ENCODE peak calls at places on chromosomes 3 and 15, in four cellular contexts. Y, J, Q and W are unnamed samples.

GRCh38 chr3:51942603-51943450 is 664 bp downstream of the PARP3 start:
- DNase-seq in Q (peak; percentile 61), Y (peak; percentile 81), J (peak; percentile 51), W (peak; percentile 83)

GRCh38 chr15:41207687-41208448 is 22.7 kb downstream of the EXD1 start:
- DNase-seq in Y (no peak), J (no peak), Q (no peak), W (no peak)

GRCh38 chr3:105834768-105835167 is 34.0 kb downstream of the CBLB start:
- DNase-seq in Q (no peak), Y (no peak), J (no peak), W (no peak)

GRCh38 chr3:42256135-42256819 is 9.7 kb downstream of the CCK start:
- DNase-seq in J (no peak), Y (no peak), Q (no peak), W (no peak)

GRCh38 chr3:15952543-15953175 is 154.9 kb upstream of the ANKRD28 start:
- DNase-seq in Y (no peak), Q (no peak), J (no peak), W (no peak)

GRCh38 chr3:112090899-112091586 is 4.9 kb downstream of the C3orf52 start:
- DNase-seq in J (peak; percentile 66), Q (peak; percentile 55), Y (no peak), W (no peak)

GRCh38 chr3:37243811-37244748 is 69.7 kb upstream of the LRRFIP2 start:
- DNase-seq in Y (peak; percentile 89), Q (peak; percentile 86), J (peak; percentile 87), W (peak; percentile 93)

GRCh38 chr3:154129625-154130024 is 8.4 kb downstream of the ARHGEF26 start:
- DNase-seq in J (no peak), Q (no peak), Y (no peak), W (no peak)

GRCh38 chr3:149316427-149316826 is 17.0 kb downstream of the TM4SF18 start:
- DNase-seq in J (no peak), Y (no peak), Q (no peak), W (no peak)

GRCh38 chr3:10666621-10667020 is 149.4 kb upstream of the SLC6A11 start:
- DNase-seq in J (no peak), Y (peak; percentile 79), Q (peak; percentile 21), W (no peak)

GRCh38 chr15:78524230-78524629 is 16.0 kb upstream of the PSMA4 start:
- DNase-seq in Y (no peak), J (no peak), Q (no peak), W (no peak)

GRCh38 chr3:6601374-6601773 is 259.5 kb upstream of the GRM7 start:
- DNase-seq in Y (no peak), Q (no peak), J (no peak), W (no peak)

GRCh38 chr15:68815598-68815997 is 5.1 kb downstream of the ANP32A start:
- DNase-seq in J (no peak), Y (no peak), Q (peak; percentile 13), W (no peak)

GRCh38 chr3:156161172-156161571 is 40.8 kb downstream of the KCNAB1 start:
- DNase-seq in Q (no peak), Y (no peak), J (no peak), W (no peak)

GRCh38 chr3:115602194-115602593 is 21.1 kb upstream of the GAP43 start:
- DNase-seq in Y (no peak), Q (no peak), J (no peak), W (no peak)

GRCh38 chr15:37204698-37205097 is 104.3 kb upstream of the MEIS2 start:
- DNase-seq in Q (no peak), Y (no peak), J (no peak), W (no peak)

GRCh38 chr3:68909719-68910118 is 22.6 kb downstream of the TAFA4 start:
- DNase-seq in Q (no peak), J (no peak), Y (no peak), W (no peak)

GRCh38 chr3:170801597-170801996 is 68.4 kb downstream of the RPL22L1 start:
- DNase-seq in Q (no peak), J (no peak), Y (no peak), W (no peak)

GRCh38 chr3:42014443-42014945 is 52.6 kb upstream of the ULK4 start:
- DNase-seq in Q (no peak), J (peak; percentile 18), Y (no peak), W (no peak)

GRCh38 chr3:139530717-139531116 is 8.8 kb downstream of the RBP1 start:
- DNase-seq in Y (no peak), J (no peak), Q (no peak), W (no peak)

GRCh38 chr15:33064878-33065277 is 129.6 kb downstream of the FMN1 start:
- DNase-seq in J (no peak), Y (no peak), Q (no peak), W (no peak)

GRCh38 chr15:40306908-40307307 is 827 bp downstream of the PLCB2 start:
- DNase-seq in Q (no peak), Y (no peak), J (no peak), W (peak; percentile 71)

GRCh38 chr3:54176106-54176505 is 53.8 kb downstream of the CACNA2D3 start:
- DNase-seq in Q (no peak), J (no peak), Y (no peak), W (no peak)

GRCh38 chr3:144242797-144243196 is 271.2 kb downstream of the DIPK2A start:
- DNase-seq in Y (no peak), Q (no peak), J (no peak), W (no peak)

GRCh38 chr3:156341831-156342416 is 213.0 kb downstream of the SSR3 start:
- DNase-seq in Q (no peak), Y (no peak), J (no peak), W (no peak)

GRCh38 chr3:37713820-37714204 is 147.9 kb upstream of the CTDSPL start:
- DNase-seq in Q (no peak), Y (no peak), J (no peak), W (no peak)

GRCh38 chr3:151871639-151872468 is 1.6 kb upstream of the SUCNR1 start:
- DNase-seq in Q (no peak), Y (peak; percentile 31), J (peak; percentile 52), W (no peak)

GRCh38 chr3:137760341-137761098 is 3.6 kb upstream of the SOX14 start:
- DNase-seq in J (no peak), Q (no peak), Y (no peak), W (peak; percentile 63)

GRCh38 chr15:85615930-85616329 is 178.8 kb downstream of the KLHL25 start:
- DNase-seq in Q (peak; percentile 40), Y (no peak), J (peak; percentile 25), W (no peak)

GRCh38 chr3:176953106-176954080 is 243.9 kb downstream of the TBL1XR1 start:
- DNase-seq in Q (peak; percentile 82), J (peak; percentile 43), Y (peak; percentile 87), W (no peak)

GRCh38 chr3:151864423-151865101 is 8.9 kb upstream of the SUCNR1 start:
- DNase-seq in J (no peak), Y (no peak), Q (no peak), W (no peak)

GRCh38 chr15:64530472-64530871 is 70.1 kb downstream of the ZNF609 start:
- DNase-seq in J (no peak), Y (no peak), Q (no peak), W (no peak)

GRCh38 chr3:140358696-140359095 is 319.2 kb upstream of the TRIM42 start:
- DNase-seq in Y (no peak), J (no peak), Q (no peak), W (no peak)

GRCh38 chr3:127422663-127423375 is 135.0 kb upstream of the PRR20G start:
- DNase-seq in Q (peak; percentile 10), J (no peak), Y (no peak), W (no peak)

GRCh38 chr3:76024640-76025039 is 239.3 kb upstream of the ZNF717 start:
- DNase-seq in Q (no peak), J (no peak), Y (no peak), W (no peak)

GRCh38 chr3:148615385-148615784 is 82.3 kb upstream of the AGTR1 start:
- DNase-seq in J (no peak), Q (no peak), Y (no peak), W (no peak)

DNA sequence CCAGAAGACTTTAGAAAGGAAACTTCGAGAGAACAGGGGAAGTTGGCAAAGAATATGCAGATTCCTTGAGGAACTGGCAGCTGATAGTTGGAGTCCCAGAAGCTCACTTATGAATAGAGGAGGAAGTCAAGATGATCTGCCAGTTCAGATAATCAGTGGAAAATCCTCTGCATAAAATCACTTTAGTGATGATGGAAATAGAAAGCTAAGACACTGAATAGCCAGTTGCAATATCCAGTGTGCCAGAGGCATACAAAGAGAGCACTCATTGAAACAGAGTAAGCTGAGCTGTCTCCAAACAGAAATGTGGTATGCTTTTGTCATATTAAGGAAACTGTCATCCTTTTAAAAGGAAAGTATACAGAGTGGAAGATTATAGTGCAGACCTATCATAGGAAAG is 1207.6 kb downstream of the OTOL1 start:
- DNase-seq in Q (no peak), Y (no peak), J (no peak), W (no peak)
- H3K4me3 ChIP-seq in Q (no peak overlapping the region), Y (no peak overlapping the region), J (no peak overlapping the region), W (no peak overlapping the region)

DNA sequence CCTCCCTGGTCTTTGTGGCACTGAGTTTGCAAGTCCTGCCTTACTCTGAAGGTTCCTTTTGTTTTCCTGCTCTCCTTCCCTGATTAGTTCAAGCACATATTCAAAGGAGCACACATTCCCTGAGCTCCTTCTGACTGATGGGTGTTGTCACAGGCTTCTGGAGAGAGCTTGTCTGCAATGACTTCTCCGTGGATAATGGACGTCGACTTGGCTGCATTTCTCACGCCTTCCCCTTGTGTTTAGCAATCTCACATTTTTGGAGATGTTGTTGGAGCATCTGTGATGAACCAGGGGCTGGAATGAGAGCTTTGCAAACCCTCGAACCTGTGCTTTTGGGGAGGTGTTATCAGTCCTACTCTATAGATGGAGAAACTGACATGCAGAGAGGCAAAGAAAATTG is 375.4 kb upstream of the PROK2 start:
- DNase-seq in J (no peak), Y (no peak), Q (no peak), W (no peak)
- H3K4me1 ChIP-seq in J (peaks cover 6% of the 10 kb centered on the region), Y (no peaks in the 10 kb centered on the region), Q (no peaks in the 10 kb centered on the region), W (no peaks in the 10 kb centered on the region)

DNA sequence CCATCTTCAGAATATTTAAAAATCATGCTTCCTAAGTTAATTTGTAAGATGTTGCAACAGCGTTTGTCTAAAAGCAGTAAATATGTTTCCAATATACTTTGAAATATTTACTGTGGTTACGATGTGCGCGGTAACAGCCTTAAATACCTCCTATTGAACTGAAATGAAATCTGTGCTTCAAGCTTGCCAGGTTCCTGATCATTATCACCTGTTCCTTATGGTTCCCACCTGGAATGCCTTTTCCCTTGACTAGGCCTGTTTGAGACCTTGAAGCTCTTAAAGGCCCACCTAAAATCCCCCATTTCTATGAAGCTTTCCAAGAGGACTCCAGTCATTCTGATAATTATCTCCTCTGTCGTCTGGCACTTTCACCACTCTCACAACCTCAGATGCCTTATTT is 146.7 kb downstream of the NAALADL2 start:
- DNase-seq in J (no peak), Y (no peak), Q (no peak), W (no peak)
- H3K27ac ChIP-seq in J (no peak overlapping the region), Y (no peak overlapping the region), Q (no peak overlapping the region), W (no peak overlapping the region)

GRCh38 chr3:47034868-47035489 is 55.5 kb downstream of the NBEAL2 start:
- DNase-seq in Q (no peak), J (no peak), Y (no peak), W (no peak)

GRCh38 chr3:47041114-47041513 is 61.6 kb downstream of the NBEAL2 start:
- DNase-seq in Q (no peak), Y (no peak), J (no peak), W (no peak)

GRCh38 chr3:47035645-47036044 is 56.2 kb downstream of the NBEAL2 start:
- DNase-seq in Q (no peak), J (no peak), Y (no peak), W (no peak)

DNA sequence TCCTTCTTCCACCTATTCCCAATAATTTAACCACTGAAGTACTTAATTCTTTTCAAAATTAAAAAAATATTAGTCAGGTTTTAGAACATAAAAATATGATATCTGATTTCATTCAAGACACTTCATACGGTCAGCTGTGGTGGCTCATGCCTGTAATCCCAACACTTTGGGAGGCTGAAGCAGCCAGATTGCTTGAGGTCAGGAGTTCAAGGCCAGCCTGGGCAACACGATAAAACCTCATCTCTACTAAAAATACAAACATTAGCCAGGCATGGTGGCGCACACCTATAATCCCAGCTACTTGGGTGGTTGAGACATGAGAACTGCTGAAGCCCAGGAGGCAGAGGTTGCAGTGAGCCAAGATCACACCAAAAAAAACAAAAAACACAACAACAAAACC is 56.7 kb downstream of the NBEAL2 start:
- DNase-seq in J (no peak), Y (no peak), Q (no peak), W (no peak)
- H3K4me3 ChIP-seq in J (no peak overlapping the region), Y (no peak overlapping the region), Q (no peak overlapping the region), W (no peak overlapping the region)